ENCODE peak calls at places on chromosome 16, in nine cellular contexts. One of them, this sample, is unnamed.

GRCh38 chr16:85235988-85236831 is 123.9 kb upstream of the CIBAR2 start:
- DNase-seq in OCI-LY7: no peak
- DNase-seq in stimulated activated CD8-positive, alpha-beta memory T cell treated with anti-CD3 and anti-CD28 coated beads, Interleukin-12 subunit alpha, Interleukin-12 subunit beta, amount 100 ng/mL, for 1 hour: no peak
- DNase-seq in NCI-H748 treated with DMSO at 0.1 percent for 48 hours: no peak
- DNase-seq in heart left ventricle: peak
- DNase-seq in astrocyte of the spinal cord: peak
- DNase-seq in ACHN: no peak
- DNase-seq in GM12891: peak
- DNase-seq in activated B cell treated with CpG ODN at 0.5 μM for 24 hours: no peak
- DNase-seq in this sample: no peak

GRCh38 chr16:17529982-17530760 is 59.4 kb upstream of the XYLT1 start:
- DNase-seq in ACHN: no peak
- DNase-seq in activated B cell treated with CpG ODN at 0.5 μM for 24 hours: no peak
- DNase-seq in stimulated activated CD8-positive, alpha-beta memory T cell treated with anti-CD3 and anti-CD28 coated beads, Interleukin-12 subunit alpha, Interleukin-12 subunit beta, amount 100 ng/mL, for 1 hour: peak
- DNase-seq in astrocyte of the spinal cord: no peak
- DNase-seq in NCI-H748 treated with DMSO at 0.1 percent for 48 hours: no peak
- DNase-seq in GM12891: peak
- DNase-seq in heart left ventricle: no peak
- DNase-seq in OCI-LY7: no peak
- DNase-seq in this sample: no peak

GRCh38 chr16:73014768-73015167 is 33.2 kb downstream of the ZFHX3 start:
- DNase-seq in stimulated activated CD8-positive, alpha-beta memory T cell treated with anti-CD3 and anti-CD28 coated beads, Interleukin-12 subunit alpha, Interleukin-12 subunit beta, amount 100 ng/mL, for 1 hour: no peak
- DNase-seq in astrocyte of the spinal cord: no peak
- DNase-seq in ACHN: no peak
- DNase-seq in heart left ventricle: no peak
- DNase-seq in OCI-LY7: no peak
- DNase-seq in GM12891: no peak
- DNase-seq in NCI-H748 treated with DMSO at 0.1 percent for 48 hours: no peak
- DNase-seq in activated B cell treated with CpG ODN at 0.5 μM for 24 hours: no peak
- DNase-seq in this sample: no peak

GRCh38 chr16:80720759-80721470 is 83.5 kb downstream of the CDYL2 start:
- DNase-seq in NCI-H748 treated with DMSO at 0.1 percent for 48 hours: no peak
- DNase-seq in ACHN: peak
- DNase-seq in heart left ventricle: no peak
- DNase-seq in stimulated activated CD8-positive, alpha-beta memory T cell treated with anti-CD3 and anti-CD28 coated beads, Interleukin-12 subunit alpha, Interleukin-12 subunit beta, amount 100 ng/mL, for 1 hour: no peak
- DNase-seq in OCI-LY7: no peak
- DNase-seq in GM12891: no peak
- DNase-seq in astrocyte of the spinal cord: no peak
- DNase-seq in activated B cell treated with CpG ODN at 0.5 μM for 24 hours: no peak
- DNase-seq in this sample: peak

GRCh38 chr16:48617711-48618148 is 7.8 kb upstream of the N4BP1 start:
- DNase-seq in activated B cell treated with CpG ODN at 0.5 μM for 24 hours: no peak
- DNase-seq in astrocyte of the spinal cord: peak
- DNase-seq in GM12891: no peak
- DNase-seq in ACHN: no peak
- DNase-seq in OCI-LY7: no peak
- DNase-seq in stimulated activated CD8-positive, alpha-beta memory T cell treated with anti-CD3 and anti-CD28 coated beads, Interleukin-12 subunit alpha, Interleukin-12 subunit beta, amount 100 ng/mL, for 1 hour: no peak
- DNase-seq in NCI-H748 treated with DMSO at 0.1 percent for 48 hours: no peak
- DNase-seq in heart left ventricle: peak
- DNase-seq in this sample: peak

GRCh38 chr16:47826070-47826469 is 329.7 kb downstream of the ABCC12 start:
- DNase-seq in ACHN: no peak
- DNase-seq in astrocyte of the spinal cord: no peak
- DNase-seq in GM12891: no peak
- DNase-seq in heart left ventricle: no peak
- DNase-seq in OCI-LY7: no peak
- DNase-seq in activated B cell treated with CpG ODN at 0.5 μM for 24 hours: no peak
- DNase-seq in NCI-H748 treated with DMSO at 0.1 percent for 48 hours: no peak
- DNase-seq in stimulated activated CD8-positive, alpha-beta memory T cell treated with anti-CD3 and anti-CD28 coated beads, Interleukin-12 subunit alpha, Interleukin-12 subunit beta, amount 100 ng/mL, for 1 hour: no peak
- DNase-seq in this sample: no peak

GRCh38 chr16:67598527-67598926 is 36.2 kb downstream of the CTCF start:
- DNase-seq in heart left ventricle: no peak
- DNase-seq in GM12891: no peak
- DNase-seq in NCI-H748 treated with DMSO at 0.1 percent for 48 hours: no peak
- DNase-seq in activated B cell treated with CpG ODN at 0.5 μM for 24 hours: no peak
- DNase-seq in astrocyte of the spinal cord: no peak
- DNase-seq in ACHN: no peak
- DNase-seq in stimulated activated CD8-positive, alpha-beta memory T cell treated with anti-CD3 and anti-CD28 coated beads, Interleukin-12 subunit alpha, Interleukin-12 subunit beta, amount 100 ng/mL, for 1 hour: no peak
- DNase-seq in OCI-LY7: no peak
- DNase-seq in this sample: no peak

GRCh38 chr16:4218202-4218601 is 23.7 kb downstream of the SRL start:
- DNase-seq in astrocyte of the spinal cord: no peak
- DNase-seq in GM12891: no peak
- DNase-seq in ACHN: no peak
- DNase-seq in heart left ventricle: no peak
- DNase-seq in activated B cell treated with CpG ODN at 0.5 μM for 24 hours: no peak
- DNase-seq in stimulated activated CD8-positive, alpha-beta memory T cell treated with anti-CD3 and anti-CD28 coated beads, Interleukin-12 subunit alpha, Interleukin-12 subunit beta, amount 100 ng/mL, for 1 hour: no peak
- DNase-seq in NCI-H748 treated with DMSO at 0.1 percent for 48 hours: no peak
- DNase-seq in OCI-LY7: no peak
- DNase-seq in this sample: no peak

GRCh38 chr16:85564277-85565051 is 48.7 kb upstream of the GSE1 start:
- DNase-seq in heart left ventricle: no peak
- DNase-seq in astrocyte of the spinal cord: no peak
- DNase-seq in ACHN: peak
- DNase-seq in OCI-LY7: no peak
- DNase-seq in activated B cell treated with CpG ODN at 0.5 μM for 24 hours: no peak
- DNase-seq in stimulated activated CD8-positive, alpha-beta memory T cell treated with anti-CD3 and anti-CD28 coated beads, Interleukin-12 subunit alpha, Interleukin-12 subunit beta, amount 100 ng/mL, for 1 hour: no peak
- DNase-seq in GM12891: no peak
- DNase-seq in NCI-H748 treated with DMSO at 0.1 percent for 48 hours: no peak
- DNase-seq in this sample: no peak

GRCh38 chr16:685967-686366 is 1.8 kb upstream of the JMJD8 start:
- DNase-seq in astrocyte of the spinal cord: peak
- DNase-seq in heart left ventricle: no peak
- DNase-seq in stimulated activated CD8-positive, alpha-beta memory T cell treated with anti-CD3 and anti-CD28 coated beads, Interleukin-12 subunit alpha, Interleukin-12 subunit beta, amount 100 ng/mL, for 1 hour: no peak
- DNase-seq in ACHN: peak
- DNase-seq in activated B cell treated with CpG ODN at 0.5 μM for 24 hours: no peak
- DNase-seq in OCI-LY7: no peak
- DNase-seq in NCI-H748 treated with DMSO at 0.1 percent for 48 hours: peak
- DNase-seq in GM12891: no peak
- DNase-seq in this sample: peak